ENCODE peak calls at places on chromosomes 3 and 15, in ten cellular contexts. One of them, this sample, is unnamed.
A peak's percentile ranks its signal among the peaks of the same experiment; 100 is the strongest.

GRCh38 chr3:121649645-121650044 is 11.1 kb downstream of the HCLS1 start:
- DNase-seq in progenitor cell of endocrine pancreas: no peak
- DNase-seq in GM18507: no peak
- DNase-seq in stomach: no peak
- DNase-seq in stimulated activated CD4-positive, alpha-beta T cell treated with anti-CD3 and anti-CD28 coated beads, Interleukin-2, amount 100 ng/mL, for 48 hours: no peak
- DNase-seq in NCI-H1105 treated with DMSO at 0.1 percent for 48 hours: no peak
- DNase-seq in cardiac muscle cell: peak; percentile 8
- DNase-seq in activated CD4-positive, alpha-beta memory T cell treated with anti-CD3 and anti-CD28 coated beads for 36 hours: no peak
- DNase-seq in GM06990: no peak
- DNase-seq in SK-N-DZ: no peak
- DNase-seq in this sample: no peak

GRCh38 chr15:43531018-43531667 is 13.7 kb downstream of the MAP1A start:
- DNase-seq in GM06990: no peak
- DNase-seq in SK-N-DZ: no peak
- DNase-seq in activated CD4-positive, alpha-beta memory T cell treated with anti-CD3 and anti-CD28 coated beads for 36 hours: no peak
- DNase-seq in stomach: no peak
- DNase-seq in GM18507: no peak
- DNase-seq in stimulated activated CD4-positive, alpha-beta T cell treated with anti-CD3 and anti-CD28 coated beads, Interleukin-2, amount 100 ng/mL, for 48 hours: no peak
- DNase-seq in cardiac muscle cell: peak; percentile 29
- DNase-seq in progenitor cell of endocrine pancreas: no peak
- DNase-seq in NCI-H1105 treated with DMSO at 0.1 percent for 48 hours: no peak
- DNase-seq in this sample: no peak

GRCh38 chr3:107943860-107944543 is 146.8 kb downstream of the CD47 start:
- DNase-seq in stimulated activated CD4-positive, alpha-beta T cell treated with anti-CD3 and anti-CD28 coated beads, Interleukin-2, amount 100 ng/mL, for 48 hours: no peak
- DNase-seq in cardiac muscle cell: peak; percentile 43
- DNase-seq in GM06990: no peak
- DNase-seq in progenitor cell of endocrine pancreas: no peak
- DNase-seq in activated CD4-positive, alpha-beta memory T cell treated with anti-CD3 and anti-CD28 coated beads for 36 hours: no peak
- DNase-seq in GM18507: no peak
- DNase-seq in stomach: no peak
- DNase-seq in NCI-H1105 treated with DMSO at 0.1 percent for 48 hours: no peak
- DNase-seq in SK-N-DZ: no peak
- DNase-seq in this sample: no peak

GRCh38 chr3:169325821-169326220 is 337.7 kb downstream of the MECOM start:
- DNase-seq in progenitor cell of endocrine pancreas: no peak
- DNase-seq in stimulated activated CD4-positive, alpha-beta T cell treated with anti-CD3 and anti-CD28 coated beads, Interleukin-2, amount 100 ng/mL, for 48 hours: no peak
- DNase-seq in NCI-H1105 treated with DMSO at 0.1 percent for 48 hours: no peak
- DNase-seq in GM06990: no peak
- DNase-seq in GM18507: no peak
- DNase-seq in stomach: no peak
- DNase-seq in activated CD4-positive, alpha-beta memory T cell treated with anti-CD3 and anti-CD28 coated beads for 36 hours: no peak
- DNase-seq in cardiac muscle cell: no peak
- DNase-seq in SK-N-DZ: no peak
- DNase-seq in this sample: no peak

GRCh38 chr15:55710286-55710685 is 32.7 kb downstream of the PRTG start:
- DNase-seq in GM18507: no peak
- DNase-seq in stimulated activated CD4-positive, alpha-beta T cell treated with anti-CD3 and anti-CD28 coated beads, Interleukin-2, amount 100 ng/mL, for 48 hours: no peak
- DNase-seq in SK-N-DZ: no peak
- DNase-seq in activated CD4-positive, alpha-beta memory T cell treated with anti-CD3 and anti-CD28 coated beads for 36 hours: no peak
- DNase-seq in progenitor cell of endocrine pancreas: no peak
- DNase-seq in GM06990: no peak
- DNase-seq in cardiac muscle cell: no peak
- DNase-seq in NCI-H1105 treated with DMSO at 0.1 percent for 48 hours: no peak
- DNase-seq in stomach: no peak
- DNase-seq in this sample: no peak

GRCh38 chr3:27081566-27081965 is 287.6 kb downstream of the NEK10 start:
- DNase-seq in cardiac muscle cell: no peak
- DNase-seq in progenitor cell of endocrine pancreas: no peak
- DNase-seq in GM06990: no peak
- DNase-seq in activated CD4-positive, alpha-beta memory T cell treated with anti-CD3 and anti-CD28 coated beads for 36 hours: no peak
- DNase-seq in stimulated activated CD4-positive, alpha-beta T cell treated with anti-CD3 and anti-CD28 coated beads, Interleukin-2, amount 100 ng/mL, for 48 hours: no peak
- DNase-seq in GM18507: no peak
- DNase-seq in stomach: no peak
- DNase-seq in NCI-H1105 treated with DMSO at 0.1 percent for 48 hours: no peak
- DNase-seq in SK-N-DZ: no peak
- DNase-seq in this sample: no peak

GRCh38 chr15:77851696-77852095 is 219.0 kb upstream of the LINGO1 start:
- DNase-seq in stomach: no peak
- DNase-seq in GM06990: no peak
- DNase-seq in activated CD4-positive, alpha-beta memory T cell treated with anti-CD3 and anti-CD28 coated beads for 36 hours: no peak
- DNase-seq in NCI-H1105 treated with DMSO at 0.1 percent for 48 hours: peak; percentile 23
- DNase-seq in GM18507: no peak
- DNase-seq in progenitor cell of endocrine pancreas: no peak
- DNase-seq in stimulated activated CD4-positive, alpha-beta T cell treated with anti-CD3 and anti-CD28 coated beads, Interleukin-2, amount 100 ng/mL, for 48 hours: no peak
- DNase-seq in SK-N-DZ: no peak
- DNase-seq in cardiac muscle cell: no peak
- DNase-seq in this sample: peak; percentile 19

GRCh38 chr3:53749428-53749827 is 96.8 kb downstream of the CHDH start:
- DNase-seq in activated CD4-positive, alpha-beta memory T cell treated with anti-CD3 and anti-CD28 coated beads for 36 hours: peak; percentile 15
- DNase-seq in NCI-H1105 treated with DMSO at 0.1 percent for 48 hours: no peak
- DNase-seq in SK-N-DZ: no peak
- DNase-seq in GM06990: no peak
- DNase-seq in stimulated activated CD4-positive, alpha-beta T cell treated with anti-CD3 and anti-CD28 coated beads, Interleukin-2, amount 100 ng/mL, for 48 hours: no peak
- DNase-seq in progenitor cell of endocrine pancreas: no peak
- DNase-seq in GM18507: no peak
- DNase-seq in cardiac muscle cell: no peak
- DNase-seq in stomach: no peak
- DNase-seq in this sample: no peak

GRCh38 chr3:57729339-57730039 is 26.6 kb upstream of the SLMAP start:
- DNase-seq in NCI-H1105 treated with DMSO at 0.1 percent for 48 hours: no peak
- DNase-seq in progenitor cell of endocrine pancreas: no peak
- DNase-seq in GM18507: no peak
- DNase-seq in SK-N-DZ: no peak
- DNase-seq in stomach: no peak
- DNase-seq in stimulated activated CD4-positive, alpha-beta T cell treated with anti-CD3 and anti-CD28 coated beads, Interleukin-2, amount 100 ng/mL, for 48 hours: no peak
- DNase-seq in GM06990: no peak
- DNase-seq in cardiac muscle cell: peak; percentile 42
- DNase-seq in activated CD4-positive, alpha-beta memory T cell treated with anti-CD3 and anti-CD28 coated beads for 36 hours: no peak
- DNase-seq in this sample: no peak

GRCh38 chr3:63910873-63911272 is 1.3 kb downstream of the SCAANT1 start:
- DNase-seq in progenitor cell of endocrine pancreas: no peak
- DNase-seq in SK-N-DZ: no peak
- DNase-seq in stomach: no peak
- DNase-seq in activated CD4-positive, alpha-beta memory T cell treated with anti-CD3 and anti-CD28 coated beads for 36 hours: no peak
- DNase-seq in cardiac muscle cell: no peak
- DNase-seq in GM18507: no peak
- DNase-seq in GM06990: no peak
- DNase-seq in NCI-H1105 treated with DMSO at 0.1 percent for 48 hours: no peak
- DNase-seq in stimulated activated CD4-positive, alpha-beta T cell treated with anti-CD3 and anti-CD28 coated beads, Interleukin-2, amount 100 ng/mL, for 48 hours: no peak
- DNase-seq in this sample: no peak

GRCh38 chr15:38187646-38188313 is 64.9 kb upstream of the SPRED1 start:
- DNase-seq in GM18507: no peak
- DNase-seq in stomach: no peak
- DNase-seq in NCI-H1105 treated with DMSO at 0.1 percent for 48 hours: no peak
- DNase-seq in stimulated activated CD4-positive, alpha-beta T cell treated with anti-CD3 and anti-CD28 coated beads, Interleukin-2, amount 100 ng/mL, for 48 hours: no peak
- DNase-seq in progenitor cell of endocrine pancreas: no peak
- DNase-seq in activated CD4-positive, alpha-beta memory T cell treated with anti-CD3 and anti-CD28 coated beads for 36 hours: no peak
- DNase-seq in cardiac muscle cell: no peak
- DNase-seq in SK-N-DZ: no peak
- DNase-seq in GM06990: no peak
- DNase-seq in this sample: no peak

GRCh38 chr15:69729167-69729748 is 276.6 kb downstream of the RPLP1 start:
- DNase-seq in cardiac muscle cell: peak; percentile 40
- DNase-seq in SK-N-DZ: no peak
- DNase-seq in GM18507: no peak
- DNase-seq in activated CD4-positive, alpha-beta memory T cell treated with anti-CD3 and anti-CD28 coated beads for 36 hours: peak; percentile 82
- DNase-seq in progenitor cell of endocrine pancreas: no peak
- DNase-seq in GM06990: no peak
- DNase-seq in stimulated activated CD4-positive, alpha-beta T cell treated with anti-CD3 and anti-CD28 coated beads, Interleukin-2, amount 100 ng/mL, for 48 hours: peak; percentile 80
- DNase-seq in stomach: peak; percentile 58
- DNase-seq in NCI-H1105 treated with DMSO at 0.1 percent for 48 hours: peak; percentile 21
- DNase-seq in this sample: no peak

GRCh38 chr3:194632211-194632982 is 822 bp downstream of the TMEM44 start:
- DNase-seq in NCI-H1105 treated with DMSO at 0.1 percent for 48 hours: no peak
- DNase-seq in stimulated activated CD4-positive, alpha-beta T cell treated with anti-CD3 and anti-CD28 coated beads, Interleukin-2, amount 100 ng/mL, for 48 hours: no peak
- DNase-seq in GM06990: no peak
- DNase-seq in activated CD4-positive, alpha-beta memory T cell treated with anti-CD3 and anti-CD28 coated beads for 36 hours: peak; percentile 20
- DNase-seq in cardiac muscle cell: peak; percentile 51
- DNase-seq in GM18507: no peak
- DNase-seq in progenitor cell of endocrine pancreas: no peak
- DNase-seq in SK-N-DZ: peak; percentile 41
- DNase-seq in stomach: no peak
- DNase-seq in this sample: peak; percentile 34

GRCh38 chr3:65173841-65174240 is 486.0 kb upstream of the ADAMTS9 start:
- DNase-seq in GM18507: no peak
- DNase-seq in progenitor cell of endocrine pancreas: no peak
- DNase-seq in NCI-H1105 treated with DMSO at 0.1 percent for 48 hours: no peak
- DNase-seq in cardiac muscle cell: peak; percentile 39
- DNase-seq in GM06990: no peak
- DNase-seq in activated CD4-positive, alpha-beta memory T cell treated with anti-CD3 and anti-CD28 coated beads for 36 hours: no peak
- DNase-seq in SK-N-DZ: no peak
- DNase-seq in stimulated activated CD4-positive, alpha-beta T cell treated with anti-CD3 and anti-CD28 coated beads, Interleukin-2, amount 100 ng/mL, for 48 hours: no peak
- DNase-seq in stomach: no peak
- DNase-seq in this sample: no peak

GRCh38 chr3:42988097-42988496 is 9.0 kb downstream of the GASK1A start:
- DNase-seq in stimulated activated CD4-positive, alpha-beta T cell treated with anti-CD3 and anti-CD28 coated beads, Interleukin-2, amount 100 ng/mL, for 48 hours: no peak
- DNase-seq in progenitor cell of endocrine pancreas: no peak
- DNase-seq in GM18507: no peak
- DNase-seq in NCI-H1105 treated with DMSO at 0.1 percent for 48 hours: no peak
- DNase-seq in GM06990: no peak
- DNase-seq in cardiac muscle cell: no peak
- DNase-seq in stomach: no peak
- DNase-seq in activated CD4-positive, alpha-beta memory T cell treated with anti-CD3 and anti-CD28 coated beads for 36 hours: no peak
- DNase-seq in SK-N-DZ: no peak
- DNase-seq in this sample: no peak

GRCh38 chr15:42490246-42490742 is 647 bp downstream of the ZNF106 start:
- DNase-seq in SK-N-DZ: no peak
- DNase-seq in GM18507: no peak
- DNase-seq in cardiac muscle cell: no peak
- DNase-seq in stomach: no peak
- DNase-seq in GM06990: no peak
- DNase-seq in progenitor cell of endocrine pancreas: no peak
- DNase-seq in NCI-H1105 treated with DMSO at 0.1 percent for 48 hours: no peak
- DNase-seq in activated CD4-positive, alpha-beta memory T cell treated with anti-CD3 and anti-CD28 coated beads for 36 hours: no peak
- DNase-seq in stimulated activated CD4-positive, alpha-beta T cell treated with anti-CD3 and anti-CD28 coated beads, Interleukin-2, amount 100 ng/mL, for 48 hours: no peak
- DNase-seq in this sample: no peak

GRCh38 chr15:63500265-63501250 is 3.8 kb upstream of the USP3 start:
- DNase-seq in stimulated activated CD4-positive, alpha-beta T cell treated with anti-CD3 and anti-CD28 coated beads, Interleukin-2, amount 100 ng/mL, for 48 hours: no peak
- DNase-seq in GM06990: no peak
- DNase-seq in progenitor cell of endocrine pancreas: no peak
- DNase-seq in cardiac muscle cell: no peak
- DNase-seq in activated CD4-positive, alpha-beta memory T cell treated with anti-CD3 and anti-CD28 coated beads for 36 hours: no peak
- DNase-seq in stomach: peak; percentile 72
- DNase-seq in GM18507: no peak
- DNase-seq in SK-N-DZ: no peak
- DNase-seq in NCI-H1105 treated with DMSO at 0.1 percent for 48 hours: no peak
- DNase-seq in this sample: no peak

GRCh38 chr3:104886220-104886995 is 480.3 kb upstream of the ALCAM start:
- DNase-seq in GM18507: no peak
- DNase-seq in NCI-H1105 treated with DMSO at 0.1 percent for 48 hours: no peak
- DNase-seq in GM06990: no peak
- DNase-seq in activated CD4-positive, alpha-beta memory T cell treated with anti-CD3 and anti-CD28 coated beads for 36 hours: no peak
- DNase-seq in cardiac muscle cell: no peak
- DNase-seq in SK-N-DZ: no peak
- DNase-seq in stomach: no peak
- DNase-seq in stimulated activated CD4-positive, alpha-beta T cell treated with anti-CD3 and anti-CD28 coated beads, Interleukin-2, amount 100 ng/mL, for 48 hours: no peak
- DNase-seq in progenitor cell of endocrine pancreas: no peak
- DNase-seq in this sample: no peak

GRCh38 chr3:171399842-171400241 is 60.4 kb downstream of the TNIK start:
- DNase-seq in GM06990: no peak
- DNase-seq in NCI-H1105 treated with DMSO at 0.1 percent for 48 hours: no peak
- DNase-seq in stimulated activated CD4-positive, alpha-beta T cell treated with anti-CD3 and anti-CD28 coated beads, Interleukin-2, amount 100 ng/mL, for 48 hours: no peak
- DNase-seq in stomach: no peak
- DNase-seq in progenitor cell of endocrine pancreas: no peak
- DNase-seq in activated CD4-positive, alpha-beta memory T cell treated with anti-CD3 and anti-CD28 coated beads for 36 hours: no peak
- DNase-seq in SK-N-DZ: no peak
- DNase-seq in cardiac muscle cell: no peak
- DNase-seq in GM18507: no peak
- DNase-seq in this sample: no peak